ENCODE peak calls at places on chromosomes 1 and 21, in five cellular contexts. C, B, H, P and X are unnamed samples.

GRCh38 chr1:30041741-30042437 is 681.5 kb downstream of the MATN1 start:
- DNase-seq in C (no peak), B (no peak), H (no peak), P (no peak), X (no peak)

GRCh38 chr1:232953176-232953524 is 2.7 kb downstream of the NTPCR start:
- DNase-seq in C (no peak), B (no peak), H (no peak), P (no peak), X (no peak)

GRCh38 chr1:155186266-155186954 is 12.8 kb downstream of the TRIM46 start:
- DNase-seq in C (no peak), B (no peak), H (no peak), P (no peak), X (no peak)

GRCh38 chr1:120178799-120179419 is 2.6 kb upstream of the SEC22B start:
- DNase-seq in C (peak; percentile 1), B (no peak), H (peak; percentile 61), P (peak; percentile 27), X (no peak)

GRCh38 chr1:4176841-4177240 is 276.8 kb upstream of the C1orf174 start:
- DNase-seq in C (no peak), B (no peak), H (no peak), P (no peak), X (no peak)

GRCh38 chr1:67830928-67831596 is 2.2 kb downstream of the GNG12 start:
- DNase-seq in C (no peak), B (peak; percentile 47), H (no peak), P (no peak), X (no peak)

GRCh38 chr1:1325288-1326074 is 879 bp downstream of the CPTP start:
- DNase-seq in C (no peak), B (no peak), H (no peak), P (no peak), X (no peak)

GRCh38 chr1:10710489-10710888 is 86.0 kb downstream of the CASZ1 start:
- DNase-seq in C (no peak), B (no peak), H (no peak), P (no peak), X (no peak)

GRCh38 chr1:215267495-215267894 is 185.0 kb downstream of the KCNK2 start:
- DNase-seq in C (no peak), B (no peak), H (no peak), P (no peak), X (no peak)

GRCh38 chr1:7265771-7266371 is 480.6 kb downstream of the CAMTA1 start:
- DNase-seq in C (no peak), B (peak; percentile 93), H (peak; percentile 90), P (peak; percentile 94), X (no peak)

GRCh38 chr1:184069675-184070074 is 18.1 kb downstream of the TSEN15 start:
- DNase-seq in C (no peak), B (no peak), H (peak; percentile 5), P (peak; percentile 39), X (no peak)

GRCh38 chr1:219459321-219460105 is 153.4 kb downstream of the ZC3H11B start:
- DNase-seq in C (no peak), B (no peak), H (peak; percentile 24), P (no peak), X (no peak)

GRCh38 chr1:56462209-56462608 is 117.2 kb downstream of the PLPP3 start:
- DNase-seq in C (no peak), B (no peak), H (no peak), P (no peak), X (no peak)

GRCh38 chr1:42320689-42321088 is 14.3 kb downstream of the FOXJ3 start:
- DNase-seq in C (no peak), B (no peak), H (no peak), P (no peak), X (no peak)

GRCh38 chr1:27102707-27103468 is 52.0 kb downstream of the SLC9A1 start:
- DNase-seq in C (peak; percentile 84), B (peak; percentile 54), H (peak; percentile 83), P (peak; percentile 28), X (peak; percentile 95)

GRCh38 chr1:33169290-33170055 is 12.4 kb downstream of the TRIM62 start:
- DNase-seq in C (peak; percentile 57), B (peak; percentile 40), H (peak; percentile 60), P (peak; percentile 62), X (no peak)

GRCh38 chr21:19609611-19610010 is 1206.0 kb upstream of the TMPRSS15 start:
- DNase-seq in C (no peak), B (no peak), H (no peak), P (no peak), X (no peak)

GRCh38 chr1:231962636-231963035 is 336.0 kb downstream of the DISC1 start:
- DNase-seq in C (no peak), B (no peak), H (no peak), P (no peak), X (no peak)

GRCh38 chr1:31445951-31446350 is 32.9 kb downstream of the SERINC2 start:
- DNase-seq in C (no peak), B (no peak), H (no peak), P (no peak), X (no peak)

GRCh38 chr1:51506537-51506936 is 12.5 kb downstream of the EPS15 start:
- DNase-seq in C (no peak), B (peak; percentile 90), H (peak; percentile 62), P (peak; percentile 92), X (no peak)

GRCh38 chr1:31669786-31670582 is 25.3 kb upstream of the PEF1 start:
- DNase-seq in C (peak; percentile 34), B (peak; percentile 68), H (peak; percentile 70), P (peak; percentile 62), X (no peak)

GRCh38 chr1:221274373-221274772 is 395.1 kb downstream of the HLX start:
- DNase-seq in C (peak; percentile 72), B (no peak), H (no peak), P (no peak), X (peak; percentile 36)

GRCh38 chr1:44828841-44829440 is 14.1 kb downstream of the PTCH2 start:
- DNase-seq in C (no peak), B (no peak), H (no peak), P (no peak), X (no peak)

GRCh38 chr1:175383239-175383638 is 190.7 kb upstream of the KIAA0040 start:
- DNase-seq in C (no peak), B (no peak), H (no peak), P (no peak), X (no peak)

GRCh38 chr1:8002329-8003320 is 23.5 kb downstream of the ERRFI1 start:
- DNase-seq in C (no peak), B (no peak), H (peak; percentile 42), P (peak; percentile 36), X (no peak)

GRCh38 chr1:205569411-205570172 is 62.2 kb downstream of the ELK4 start:
- DNase-seq in C (no peak), B (no peak), H (no peak), P (no peak), X (peak; percentile 42)

GRCh38 chr1:58162952-58163550 is 383.5 kb downstream of the OMA1 start:
- DNase-seq in C (peak; percentile 88), B (peak; percentile 63), H (peak; percentile 51), P (peak; percentile 62), X (peak; percentile 66)
- TF ChIP-seq CTCF in C (peak; percentile 98), B (peak; percentile 94), H (peak; percentile 96), P (peak; percentile 97), X (peak; percentile 92)

GRCh38 chr21:39176312-39176711 is 6.9 kb downstream of the PSMG1 start:
- DNase-seq in C (no peak), B (no peak), H (peak; percentile 54), P (peak; percentile 16), X (no peak)
- TF ChIP-seq CTCF in C (no peak), B (no peak), H (no peak), P (no peak), X (no peak)

GRCh38 chr1:112923234-112923955 is 32.6 kb downstream of the SLC16A1 start:
- DNase-seq in C (no peak), B (no peak), H (no peak), P (no peak), X (no peak)

GRCh38 chr1:112927462-112927971 is 28.5 kb downstream of the SLC16A1 start:
- DNase-seq in C (no peak), B (no peak), H (no peak), P (no peak), X (no peak)

GRCh38 chr1:112925015-112925414 is 31.0 kb downstream of the SLC16A1 start:
- DNase-seq in C (no peak), B (no peak), H (no peak), P (no peak), X (no peak)

GRCh38 chr1:112926858-112927257 is 29.1 kb downstream of the SLC16A1 start:
- DNase-seq in C (no peak), B (no peak), H (no peak), P (no peak), X (no peak)

DNA sequence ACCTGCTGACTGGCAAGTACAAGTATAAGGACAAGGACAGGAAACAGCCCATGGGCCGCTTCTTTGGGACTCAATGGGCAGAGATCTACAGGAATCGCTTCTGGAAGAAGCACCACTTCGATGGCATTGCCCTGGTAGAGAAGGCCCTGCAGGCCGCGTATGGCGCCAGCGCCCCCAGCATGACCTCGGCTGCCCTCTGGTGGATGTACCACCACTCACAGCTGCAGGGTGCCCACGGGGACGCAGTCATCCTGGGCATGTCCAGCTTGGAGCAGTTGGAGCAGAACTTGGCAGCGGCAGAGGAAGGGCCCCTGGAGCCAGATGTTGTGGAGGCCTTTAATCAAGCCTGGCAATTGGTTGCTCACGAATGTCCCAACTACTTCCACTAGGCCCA is 32.0 kb downstream of the SLC16A1 start:
- DNase-seq in C (no peak), B (no peak), H (no peak), P (no peak), X (no peak)
- TF ChIP-seq CTCF in C (no peak), B (no peak), H (no peak), P (no peak), X (no peak)

GRCh38 chr1:28267633-28268032 is 8.3 kb downstream of the SESN2 start:
- DNase-seq in C (no peak), B (no peak), H (no peak), P (no peak), X (no peak)
- TF ChIP-seq CTCF in C (no peak), B (no peak), H (no peak), P (no peak), X (no peak)

DNA sequence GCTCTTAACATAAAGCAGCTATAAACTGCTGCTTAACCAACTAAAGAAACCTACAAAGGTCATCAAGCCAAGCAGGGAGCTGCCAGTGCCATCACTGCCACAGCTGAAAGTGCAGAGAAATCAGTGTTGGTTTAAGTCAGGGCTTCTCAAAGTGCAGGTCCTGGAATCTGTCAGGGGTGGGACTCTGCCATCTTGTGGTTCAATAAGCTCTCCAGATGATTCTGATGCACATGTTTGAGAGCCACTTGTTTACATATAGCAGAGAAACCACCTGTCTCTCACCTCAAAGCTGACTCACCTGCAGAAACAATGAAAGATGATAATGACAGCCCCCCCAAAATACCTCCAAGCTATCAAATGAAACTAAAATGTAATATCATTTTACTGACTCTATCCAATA is 49.3 kb downstream of the SH3GLB1 start:
- DNase-seq in C (peak; percentile 13), B (no peak), H (peak; percentile 52), P (no peak), X (no peak)
- TF ChIP-seq CTCF in C (peak; percentile 18), B (no peak), H (no peak), P (peak; percentile 2), X (no peak)